ENCODE peak calls at places on chromosomes 6 and 20, in six cellular contexts. G is retinal pigment epithelial cell, F is Right ventricle myocardium inferior, Y is MCF 10A, E is heart left ventricle, C is dermis blood vessel endothelial cell. H is an unnamed sample.
A peak's percentile ranks its signal among the peaks of the same experiment; 100 is the strongest.

GRCh38 chr20:32463642-32464400 is 105.7 kb downstream of the ASXL1 start:
- DNase-seq in G (no peak), F (no peak), Y (no peak), E (peak; percentile 25), C (no peak), H (no peak)

GRCh38 chr6:56649053-56649769 is 6.5 kb upstream of the DST start:
- DNase-seq in G (no peak), F (no peak), Y (no peak), E (no peak), C (peak; percentile 51), H (no peak)

GRCh38 chr20:20010639-20011500 is 6.3 kb upstream of the NAA20 start:
- DNase-seq in G (no peak), F (no peak), Y (peak; percentile 33), E (no peak), C (peak; percentile 27), H (no peak)

GRCh38 chr6:24910331-24910849 is 25.4 kb downstream of the RIPOR2 start:
- DNase-seq in G (no peak), F (no peak), Y (no peak), E (peak; percentile 39), C (peak; percentile 2), H (peak; percentile 55)

GRCh38 chr6:300026-300425 is 7.7 kb downstream of the DUSP22 start:
- DNase-seq in G (no peak), F (no peak), Y (no peak), E (no peak), C (no peak), H (no peak)

GRCh38 chr6:35229304-35229703 is 15.5 kb downstream of the SCUBE3 start:
- DNase-seq in G (no peak), F (no peak), Y (no peak), E (no peak), C (no peak), H (no peak)

GRCh38 chr20:17611540-17612286 is 41.8 kb downstream of the DSTN start:
- DNase-seq in G (no peak), F (peak; percentile 62), Y (peak; percentile 68), E (no peak), C (peak; percentile 51), H (no peak)

GRCh38 chr6:113412589-113413367 is 444.4 kb upstream of the MARCKS start:
- DNase-seq in G (peak; percentile 28), F (no peak), Y (no peak), E (no peak), C (no peak), H (no peak)

GRCh38 chr6:90397929-90398674 is 101.5 kb upstream of the BACH2 start:
- DNase-seq in G (no peak), F (no peak), Y (no peak), E (no peak), C (peak; percentile 52), H (no peak)

GRCh38 chr6:159726918-159727716 is at the start of gene WTAP:
- DNase-seq in G (peak; percentile 92), F (peak; percentile 97), Y (peak; percentile 96), E (peak; percentile 97), C (peak; percentile 98), H (peak; percentile 97)

GRCh38 chr6:154614101-154614500 is 103.6 kb upstream of the CNKSR3 start:
- DNase-seq in G (no peak), F (no peak), Y (no peak), E (no peak), C (peak; percentile 84), H (no peak)